ENCODE peak calls at places on chromosomes 11 and 22, in nine cellular contexts. Q is substantia nigra; M is naive thymus-derived CD4-positive, alpha-beta T cell; Z is sigmoid colon; U is activated T-helper 1 cell treated with anti-CD3 and anti-CD28 coated beads, Interleukin-12 subunit alpha, Interleukin-12 subunit beta, Interleukin-2, Interleukin-4 antibody, amounts not matched to agents 30 ng/mL and 10 ng/mL and 1 ng/mL, durations not matched to agents 14 hours and 24 hours and 36 hours; N is GM04503; X is left lung; H is activated T-cell treated with anti-CD3 and anti-CD28 coated beads for 1 hour; S is AG08396. F is an unnamed sample.

GRCh38 chr11:68406318-68407313 is 53.9 kb upstream of the PPP6R3 start:
- DNase-seq in Q (no peak), M (no peak), Z (no peak), U (no peak), N (no peak), X (peak), H (no peak), S (no peak), F (no peak)

GRCh38 chr11:44446341-44446712 is 119.1 kb upstream of the CD82 start:
- DNase-seq in Q (no peak), M (no peak), Z (no peak), U (no peak), N (no peak), X (no peak), H (no peak), S (no peak), F (no peak)

GRCh38 chr11:12272821-12273617 is 104.4 kb upstream of the PARVA start:
- DNase-seq in Q (no peak), M (no peak), Z (peak), U (no peak), N (no peak), X (peak), H (no peak), S (no peak), F (no peak)

GRCh38 chr11:132683602-132684001 is 848.7 kb downstream of the OPCML start:
- DNase-seq in Q (no peak), M (no peak), Z (no peak), U (no peak), N (peak), X (no peak), H (no peak), S (no peak), F (no peak)

GRCh38 chr11:10573556-10573955 is 5.1 kb upstream of the LYVE1 start:
- DNase-seq in Q (no peak), M (no peak), Z (no peak), U (no peak), N (no peak), X (no peak), H (no peak), S (no peak), F (no peak)

GRCh38 chr11:70650075-70650909 is 252.0 kb downstream of the CTTN start:
- DNase-seq in Q (peak), M (peak), Z (no peak), U (peak), N (peak), X (peak), H (no peak), S (peak), F (peak)

GRCh38 chr11:86176165-86176884 is 68.2 kb upstream of the EED start:
- DNase-seq in Q (no peak), M (no peak), Z (no peak), U (peak), N (no peak), X (no peak), H (no peak), S (no peak), F (no peak)

GRCh38 chr11:27886765-27887328 is 186.6 kb upstream of the BDNF start:
- DNase-seq in Q (no peak), M (no peak), Z (no peak), U (no peak), N (no peak), X (no peak), H (no peak), S (no peak), F (no peak)

GRCh38 chr11:20353829-20354434 is 9.6 kb upstream of the HTATIP2 start:
- DNase-seq in Q (peak), M (peak), Z (no peak), U (no peak), N (no peak), X (no peak), H (peak), S (peak), F (peak)

GRCh38 chr11:117562111-117562510 is 234.5 kb downstream of the CEP164 start:
- DNase-seq in Q (no peak), M (no peak), Z (no peak), U (no peak), N (no peak), X (no peak), H (no peak), S (no peak), F (no peak)

GRCh38 chr11:119727523-119728081 is 1.4 kb downstream of the NECTIN1 start:
- DNase-seq in Q (peak), M (peak), Z (no peak), U (no peak), N (no peak), X (peak), H (no peak), S (peak), F (no peak)

GRCh38 chr11:130761560-130762220 is 154.6 kb downstream of the SNX19 start:
- DNase-seq in Q (no peak), M (no peak), Z (no peak), U (no peak), N (no peak), X (no peak), H (no peak), S (no peak), F (no peak)

GRCh38 chr11:17277024-17277584 is 565 bp downstream of the NUCB2 start:
- DNase-seq in Q (peak), M (peak), Z (peak), U (peak), N (no peak), X (no peak), H (no peak), S (peak), F (peak)

GRCh38 chr11:72679869-72680268 is 5.6 kb upstream of the PDE2A start:
- DNase-seq in Q (no peak), M (no peak), Z (no peak), U (no peak), N (no peak), X (no peak), H (no peak), S (no peak), F (no peak)

GRCh38 chr11:117528061-117528780 is 200.6 kb downstream of the CEP164 start:
- DNase-seq in Q (no peak), M (no peak), Z (no peak), U (no peak), N (no peak), X (no peak), H (no peak), S (no peak), F (no peak)

GRCh38 chr22:46798366-46799057 is 36.1 kb downstream of the TBC1D22A start:
- DNase-seq in Q (peak), M (peak), Z (peak), U (peak), N (no peak), X (peak), H (peak), S (peak), F (peak)

GRCh38 chr22:45069925-45070324 is 60.1 kb upstream of the PHF21B start:
- DNase-seq in Q (no peak), M (no peak), Z (no peak), U (no peak), N (no peak), X (no peak), H (no peak), S (no peak), F (no peak)

GRCh38 chr11:1281974-1282365 is 27.5 kb downstream of the TOLLIP start:
- DNase-seq in Q (no peak), M (no peak), Z (no peak), U (no peak), N (no peak), X (no peak), H (no peak), S (no peak), F (no peak)

GRCh38 chr11:30911247-30911646 is 325.1 kb upstream of the MPPED2 start:
- DNase-seq in Q (no peak), M (no peak), Z (no peak), U (no peak), N (no peak), X (no peak), H (no peak), S (no peak), F (no peak)

GRCh38 chr11:57477507-57478189 is 17.3 kb downstream of the RTN4RL2 start:
- DNase-seq in Q (no peak), M (no peak), Z (no peak), U (no peak), N (no peak), X (no peak), H (no peak), S (no peak), F (no peak)

GRCh38 chr11:6681949-6682348 is 1.2 kb downstream of the MRPL17 start:
- DNase-seq in Q (no peak), M (no peak), Z (no peak), U (no peak), N (no peak), X (no peak), H (no peak), S (no peak), F (no peak)